ENCODE peak calls at places on chromosomes 13 and 19, in six cellular contexts. C, J, A, S, M and W are unnamed samples.

GRCh38 chr13:26759907-26760834 is at the start of gene GPR12:
- DNase-seq in S (no peak), M (no peak), A (no peak), C (no peak), J (no peak), W (no peak)

GRCh38 chr13:113407531-113408393 is 43.8 kb upstream of the GRTP1 start:
- DNase-seq in S (no peak), A (peak), J (peak), M (no peak), C (no peak), W (no peak)

GRCh38 chr13:63910406-63910957 is 2494.8 kb upstream of the PCDH20 start:
- DNase-seq in J (no peak), M (peak), S (no peak), A (no peak), C (no peak), W (no peak)

GRCh38 chr13:24159362-24159761 is 1.2 kb upstream of the SPATA13 start:
- DNase-seq in A (no peak), S (no peak), C (no peak), J (no peak), M (no peak), W (no peak)

GRCh38 chr19:645912-646797 is 6.5 kb downstream of the FGF22 start:
- DNase-seq in C (no peak), J (no peak), M (no peak), S (no peak), A (no peak), W (no peak)

GRCh38 chr13:97256343-97256783 is 34.2 kb downstream of the MBNL2 start:
- DNase-seq in S (no peak), C (no peak), J (no peak), A (no peak), M (peak), W (peak)

GRCh38 chr19:1901940-1902404 is 3.2 kb upstream of the ADAT3 start:
- DNase-seq in J (no peak), S (no peak), C (peak), A (no peak), M (no peak), W (no peak)

GRCh38 chr19:45852941-45853340 is 10.0 kb downstream of the SYMPK start:
- DNase-seq in M (no peak), A (no peak), J (peak), C (peak), S (no peak), W (no peak)

GRCh38 chr13:24135674-24136300 is 24.7 kb upstream of the SPATA13 start:
- DNase-seq in A (no peak), J (no peak), S (no peak), M (peak), C (no peak), W (no peak)

GRCh38 chr19:11198769-11199469 is 1.6 kb upstream of the KANK2 start:
- DNase-seq in J (no peak), C (no peak), S (no peak), A (no peak), M (no peak), W (no peak)

GRCh38 chr19:28987177-28987576 is 225.8 kb downstream of the UQCRFS1 start:
- DNase-seq in S (no peak), A (no peak), M (no peak), J (no peak), C (no peak), W (no peak)

GRCh38 chr19:8363803-8364771 is at the start of gene ANGPTL4:
- DNase-seq in M (no peak), A (peak), S (peak), C (peak), J (peak), W (no peak)

GRCh38 chr13:86974995-86975328 is 696.2 kb upstream of the SLITRK5 start:
- DNase-seq in M (no peak), C (no peak), J (no peak), S (no peak), A (no peak), W (no peak)

GRCh38 chr13:99071211-99071610 is 93.3 kb upstream of the DOCK9 start:
- DNase-seq in M (no peak), J (no peak), C (no peak), S (no peak), A (no peak), W (no peak)

GRCh38 chr13:59345316-59345715 is 818.4 kb downstream of the DIAPH3 start:
- DNase-seq in J (no peak), A (no peak), S (no peak), C (no peak), M (peak), W (no peak)

GRCh38 chr13:97753942-97754670 is 199.4 kb upstream of the IPO5 start:
- DNase-seq in A (no peak), J (no peak), S (no peak), M (no peak), C (no peak), W (no peak)

GRCh38 chr19:40530091-40530901 is 46.4 kb upstream of the SHKBP1 start:
- DNase-seq in J (no peak), M (no peak), S (no peak), C (no peak), A (peak), W (no peak)

GRCh38 chr19:2248136-2249009 is 750 bp upstream of the AMH start:
- DNase-seq in A (peak), S (no peak), M (no peak), J (no peak), C (no peak), W (no peak)

GRCh38 chr13:99709134-99709533 is 207.9 kb downstream of the TM9SF2 start:
- DNase-seq in C (no peak), S (no peak), J (no peak), M (no peak), A (no peak), W (no peak)

GRCh38 chr13:95552208-95552538 is 347 bp upstream of the CLDN10 start:
- DNase-seq in C (no peak), A (no peak), M (no peak), S (no peak), J (no peak), W (no peak)
- H3K4me3 ChIP-seq in C (no peak), A (peak), M (peak), S (no peak), J (no peak), W (peak)

GRCh38 chr19:13083627-13084026 is 19.0 kb downstream of the LYL1 start:
- DNase-seq in S (no peak), A (no peak), J (no peak), C (no peak), M (no peak), W (no peak)

GRCh38 chr19:13085673-13086072 is 17.0 kb downstream of the LYL1 start:
- DNase-seq in S (no peak), C (peak), J (peak), M (no peak), A (no peak), W (no peak)

GRCh38 chr19:13086341-13086740 is 16.3 kb downstream of the LYL1 start:
- DNase-seq in M (no peak), S (no peak), C (no peak), A (no peak), J (no peak), W (no peak)

GRCh38 chr19:13082192-13083007 is 20.3 kb downstream of the LYL1 start:
- DNase-seq in J (no peak), S (no peak), A (no peak), C (no peak), M (peak), W (no peak)

DNA sequence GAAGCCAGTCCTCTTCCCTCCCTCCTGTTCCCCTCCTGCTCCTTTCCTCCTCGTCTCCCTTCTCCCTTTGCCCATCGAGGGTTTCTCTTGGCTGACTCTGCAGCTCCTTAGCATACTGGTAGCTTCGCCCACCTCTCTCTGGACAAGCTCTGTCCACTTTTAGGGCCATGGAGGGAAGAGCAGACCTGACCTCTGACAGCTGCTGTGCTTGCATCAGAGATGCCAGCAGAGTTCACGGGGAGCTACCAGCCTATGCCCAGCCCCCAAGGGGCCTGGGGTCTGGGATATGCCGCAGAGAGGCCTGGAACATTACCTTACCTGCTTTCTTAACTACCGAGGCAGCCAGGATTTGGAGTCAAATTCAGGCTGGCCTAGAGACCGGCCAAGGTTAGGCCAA is 19.7 kb downstream of the LYL1 start:
- DNase-seq in C (no peak), M (no peak), A (no peak), J (no peak), S (no peak), W (no peak)
- TF ChIP-seq CTCF in C (no peak), M (no peak), A (no peak), J (no peak), S (no peak), W (no peak)

DNA sequence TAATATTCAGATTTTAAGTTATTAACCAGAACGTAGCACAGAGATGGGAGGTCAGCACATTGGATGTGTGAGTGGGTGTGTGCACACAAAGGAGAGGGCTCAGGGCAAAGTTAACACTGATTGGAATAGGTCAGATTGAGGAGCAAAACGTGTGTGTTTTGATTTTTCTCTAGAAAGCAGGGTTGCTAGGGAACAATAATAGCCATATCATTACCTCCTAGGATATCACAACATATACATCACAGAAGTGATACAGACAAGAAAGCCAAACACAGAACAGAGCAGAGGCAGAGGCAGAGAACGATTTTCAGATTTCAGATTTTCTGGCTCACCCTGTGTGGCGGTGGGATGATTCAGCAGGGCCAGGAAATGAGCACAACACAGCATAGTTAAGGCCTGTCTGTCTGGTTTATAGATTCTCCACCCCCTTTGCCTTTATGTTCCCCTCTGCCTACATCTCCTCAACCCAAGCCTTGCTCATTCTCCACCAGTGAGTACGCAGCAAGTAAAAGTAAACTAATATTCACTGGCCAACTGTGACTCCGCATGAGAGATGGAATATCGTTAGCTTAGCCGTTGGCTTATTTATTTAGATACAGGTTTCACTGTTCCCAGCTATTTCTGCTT is 182.6 kb upstream of the TSC22D1 start:
- DNase-seq in M (peak), J (no peak), A (no peak), C (no peak), S (no peak), W (no peak)
- H3K4me3 ChIP-seq in M (no peak), J (no peak), A (no peak), C (no peak), S (no peak), W (no peak)

GRCh38 chr13:83780201-83780600 is 102.1 kb downstream of the SLITRK1 start:
- DNase-seq in C (no peak), J (no peak), M (no peak), S (no peak), A (no peak), W (no peak)
- TF ChIP-seq CTCF in C (no peak), J (peak), M (peak), S (no peak), A (peak), W (peak)

GRCh38 chr19:58261968-58262921 is 16.5 kb upstream of the ZNF8 start:
- DNase-seq in C (no peak), M (no peak), J (no peak), A (no peak), S (no peak), W (no peak)
- H3K4me3 ChIP-seq in C (no peak), M (no peak), J (no peak), A (no peak), S (no peak), W (no peak)